ENCODE peak calls at places on chromosomes 11 and 22, in six cellular contexts. R is ovary; L is cardiac muscle cell; O is CD4-positive, alpha-beta T cell; Y is H9; D is kidney epithelial cell. F is an unnamed sample. For H3K27me3, the result is how much of the 10 kb centered on the place peaks cover.

GRCh38 chr11:94417386-94417987 is 16.3 kb upstream of the GPR83 start:
- DNase-seq in O (no peak), L (peak), D (no peak), Y (no peak), R (no peak), F (no peak)

GRCh38 chr11:3861698-3862097 is 6.2 kb downstream of the STIM1 start:
- DNase-seq in R (no peak), D (no peak), Y (no peak), O (no peak), L (no peak), F (peak)

GRCh38 chr11:61782841-61783240 is 9.6 kb downstream of the TMEM258 start:
- DNase-seq in R (no peak), L (no peak), D (no peak), Y (no peak), O (no peak), F (peak)

GRCh38 chr11:86117706-86118050 is 48.8 kb upstream of the PICALM start:
- DNase-seq in R (no peak), Y (no peak), L (no peak), D (no peak), O (no peak), F (no peak)

GRCh38 chr11:33942954-33943353 is 51.1 kb upstream of the LMO2 start:
- DNase-seq in D (no peak), O (no peak), R (no peak), L (no peak), Y (no peak), F (no peak)

GRCh38 chr22:19997561-19998231 is 18.9 kb downstream of the ARVCF start:
- DNase-seq in R (no peak), Y (no peak), O (no peak), L (no peak), D (no peak), F (no peak)

GRCh38 chr22:23178512-23179254 is 1.6 kb upstream of the BCR start:
- DNase-seq in L (peak), Y (peak), R (peak), D (no peak), O (peak), F (peak)

GRCh38 chr22:48436201-48436931 is 1391.3 kb downstream of the BRD1 start:
- DNase-seq in D (no peak), L (no peak), O (no peak), R (no peak), Y (no peak), F (no peak)

GRCh38 chr11:119338318-119338890 is 2.3 kb downstream of the C1QTNF5 start:
- DNase-seq in D (no peak), R (peak), O (peak), L (peak), Y (peak), F (peak)

GRCh38 chr11:127226959-127227358 is 226.4 kb upstream of the KIRREL3 start:
- DNase-seq in R (no peak), Y (no peak), O (no peak), L (no peak), D (no peak), F (no peak)

GRCh38 chr11:4065601-4066377 is 28.8 kb upstream of the RRM1 start:
- DNase-seq in L (no peak), R (no peak), D (no peak), O (no peak), Y (no peak), F (no peak)

GRCh38 chr22:39454385-39454871 is 2.4 kb upstream of the MGAT3 start:
- DNase-seq in Y (peak), R (no peak), D (no peak), O (no peak), L (no peak), F (peak)

GRCh38 chr11:70210051-70210501 is 7.0 kb downstream of the FADD start:
- DNase-seq in Y (no peak), O (no peak), D (no peak), L (no peak), R (no peak), F (no peak)

GRCh38 chr22:48336339-48337060 is 1491.2 kb downstream of the BRD1 start:
- DNase-seq in O (no peak), L (no peak), D (no peak), Y (no peak), R (no peak), F (peak)

GRCh38 chr22:42060489-42060888 is 10.1 kb downstream of the NAGA start:
- DNase-seq in R (no peak), D (no peak), L (no peak), O (no peak), Y (no peak), F (no peak)

GRCh38 chr11:110295487-110296225 is 758 bp downstream of the RDX start:
- DNase-seq in D (no peak), L (peak), R (peak), O (peak), Y (peak), F (peak)

GRCh38 chr22:35977136-35977535 is 51.5 kb downstream of the RBFOX2 start:
- DNase-seq in R (no peak), O (no peak), L (no peak), D (no peak), Y (no peak), F (no peak)

GRCh38 chr11:36191941-36192340 is 97.3 kb downstream of the COMMD9 start:
- DNase-seq in Y (no peak), O (no peak), D (no peak), R (no peak), L (no peak), F (no peak)

GRCh38 chr11:46896719-46897406 is 21.5 kb downstream of the LRP4 start:
- DNase-seq in O (no peak), D (no peak), L (peak), R (no peak), Y (no peak), F (peak)

GRCh38 chr11:119093951-119094815 is 7.5 kb downstream of the DPAGT1 start:
- DNase-seq in Y (no peak), D (no peak), O (peak), R (peak), L (peak), F (peak)

GRCh38 chr11:61092280-61092766 is 10.0 kb upstream of the CD5 start:
- DNase-seq in L (no peak), D (no peak), O (peak), Y (no peak), R (no peak), F (peak)

GRCh38 chr22:22988150-22988549 is 82.2 kb upstream of the GNAZ start:
- DNase-seq in O (no peak), Y (no peak), D (no peak), L (no peak), R (no peak), F (no peak)

GRCh38 chr11:76861490-76861953 is 804 bp downstream of the ACER3 start:
- DNase-seq in L (no peak), Y (no peak), O (no peak), D (no peak), R (no peak), F (no peak)

GRCh38 chr11:66111158-66111557 is 41.1 kb downstream of the PACS1 start:
- DNase-seq in Y (no peak), O (no peak), R (no peak), D (no peak), L (no peak), F (no peak)

GRCh38 chr11:119882316-119882715 is 153.3 kb upstream of the NECTIN1 start:
- DNase-seq in R (no peak), D (no peak), Y (no peak), O (no peak), L (no peak), F (no peak)

GRCh38 chr11:69277074-69277809 is 16.7 kb upstream of the MYEOV start:
- DNase-seq in O (no peak), Y (no peak), R (no peak), L (peak), D (no peak), F (peak)

GRCh38 chr11:112374486-112375140 is 114.0 kb upstream of the PLET1 start:
- DNase-seq in D (no peak), R (no peak), Y (no peak), L (peak), O (no peak), F (no peak)

GRCh38 chr11:112085822-112086421 is 634 bp downstream of the TIMM8B start:
- DNase-seq in D (no peak), L (peak), Y (no peak), O (peak), R (no peak), F (no peak)

GRCh38 chr22:38017272-38017920 is 33.0 kb upstream of the SOX10 start:
- DNase-seq in D (no peak), Y (no peak), L (no peak), O (no peak), R (peak), F (peak)

GRCh38 chr11:63613517-63614135 is 607 bp downstream of the PLAAT3 start:
- DNase-seq in Y (peak), O (peak), R (peak), D (no peak), L (peak), F (peak)

GRCh38 chr22:19229600-19229999 is 51.1 kb upstream of the SLC25A1 start:
- DNase-seq in Y (no peak), R (no peak), D (no peak), O (no peak), L (no peak), F (no peak)

DNA sequence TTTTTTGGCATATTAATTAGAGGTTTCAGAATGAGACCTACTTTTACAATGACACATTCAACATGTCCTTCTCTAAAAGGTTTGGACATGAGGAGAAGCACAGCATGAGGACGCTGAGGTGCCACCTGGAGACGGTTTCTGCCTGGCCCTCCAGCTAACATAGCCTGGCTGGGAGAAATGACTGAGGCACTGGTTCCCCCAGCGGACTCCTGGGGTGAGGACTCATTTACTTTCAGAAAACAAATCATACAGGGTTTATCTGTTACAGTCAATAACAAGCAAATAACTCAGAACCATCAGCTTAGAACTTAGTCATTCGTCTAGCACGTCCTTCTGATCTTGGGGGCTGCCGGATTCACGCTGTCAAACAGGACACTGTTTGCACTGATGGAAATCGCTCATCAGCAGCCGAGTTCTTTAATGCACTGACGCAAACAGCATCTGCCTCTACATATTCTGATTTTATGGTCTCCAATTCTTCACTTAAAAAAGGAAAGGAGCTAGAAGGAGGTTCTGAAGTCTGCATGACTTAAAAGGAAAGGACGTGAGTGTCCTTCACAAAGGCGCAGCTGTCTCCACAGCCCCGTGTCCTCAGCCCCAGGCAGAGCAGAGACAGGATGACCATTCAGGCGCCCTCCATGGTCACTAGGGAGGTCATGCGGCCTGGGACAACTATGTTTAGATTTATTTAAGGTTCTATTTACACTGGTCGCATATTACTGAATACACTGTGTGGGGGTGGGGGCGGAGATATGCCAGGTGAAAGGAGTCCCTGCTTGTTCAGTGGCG is 44.2 kb downstream of the CERK start:
- DNase-seq in D (no peak), Y (no peak), O (no peak), L (no peak), R (no peak), F (no peak)
- H3K27me3 ChIP-seq in D (under half), Y (under half), O (under half), L (under half), R (under half), F (under half)

DNA sequence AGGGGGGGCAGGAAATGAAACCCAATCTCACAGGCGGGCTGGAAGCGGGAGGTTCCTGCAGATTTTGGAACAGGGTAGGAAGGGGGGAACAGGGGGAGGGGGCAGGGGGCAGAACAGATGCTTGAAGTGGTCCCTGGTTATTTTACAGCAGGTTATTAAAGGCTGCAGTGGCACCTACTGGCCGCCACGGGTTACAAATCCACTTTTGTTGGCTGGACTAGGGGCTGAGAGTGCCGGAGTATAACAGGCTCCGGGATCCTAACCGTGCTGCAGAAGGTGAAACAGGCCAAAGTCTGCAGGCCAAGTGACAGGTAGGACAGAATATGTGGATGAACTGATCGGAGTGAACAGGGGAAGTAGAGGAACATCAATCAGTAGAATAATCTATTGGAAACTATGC is 2.5 kb downstream of the ROBO3 start:
- DNase-seq in L (peak), Y (peak), D (no peak), R (no peak), O (no peak), F (peak)
- H3K27me3 ChIP-seq in L (half or more), Y (half or more), D (half or more), R (under half), O (half or more), F (half or more)

GRCh38 chr11:72243567-72244316 is at the start of gene PHOX2A:
- DNase-seq in R (peak), O (no peak), L (peak), D (no peak), Y (peak), F (no peak)
- H3K27me3 ChIP-seq in R (under half), O (half or more), L (half or more), D (half or more), Y (half or more), F (half or more)

DNA sequence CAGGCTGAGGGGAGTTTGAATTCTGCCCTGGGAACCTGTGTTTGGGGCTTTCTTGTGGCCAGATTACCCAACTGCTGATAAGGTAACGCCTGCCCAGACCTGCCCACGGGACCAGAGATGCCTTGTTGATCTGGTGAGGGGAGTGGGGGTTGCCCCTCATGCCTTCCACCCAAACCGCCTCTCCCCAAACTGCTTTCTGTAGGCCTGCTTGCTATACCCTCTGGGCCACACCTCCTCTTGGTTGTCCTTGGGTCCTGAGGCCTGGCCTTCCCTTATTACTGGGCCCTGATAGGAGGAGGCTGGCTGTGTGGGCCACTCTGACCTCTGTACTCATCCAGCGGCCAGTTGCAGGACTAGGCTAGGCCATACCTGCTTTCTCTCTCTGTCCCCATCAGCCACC is 3.4 kb downstream of the P2RY2 start:
- DNase-seq in L (no peak), O (no peak), R (no peak), D (no peak), Y (no peak), F (no peak)
- H3K27me3 ChIP-seq in L (under half), O (under half), R (under half), D (under half), Y (under half), F (under half)

GRCh38 chr11:124872280-124872679 is 7.0 kb downstream of the ROBO3 start:
- DNase-seq in R (no peak), L (no peak), D (no peak), O (no peak), Y (no peak), F (peak)

GRCh38 chr11:124869856-124870387 is 4.7 kb downstream of the ROBO3 start:
- DNase-seq in L (no peak), O (no peak), R (no peak), D (no peak), Y (no peak), F (peak)

GRCh38 chr11:124869331-124869730 is 4.1 kb downstream of the ROBO3 start:
- DNase-seq in R (no peak), Y (no peak), D (no peak), O (no peak), L (no peak), F (no peak)

GRCh38 chr11:124868322-124869274 is 3.4 kb downstream of the ROBO3 start:
- DNase-seq in O (no peak), R (no peak), D (no peak), Y (no peak), L (no peak), F (peak)

DNA sequence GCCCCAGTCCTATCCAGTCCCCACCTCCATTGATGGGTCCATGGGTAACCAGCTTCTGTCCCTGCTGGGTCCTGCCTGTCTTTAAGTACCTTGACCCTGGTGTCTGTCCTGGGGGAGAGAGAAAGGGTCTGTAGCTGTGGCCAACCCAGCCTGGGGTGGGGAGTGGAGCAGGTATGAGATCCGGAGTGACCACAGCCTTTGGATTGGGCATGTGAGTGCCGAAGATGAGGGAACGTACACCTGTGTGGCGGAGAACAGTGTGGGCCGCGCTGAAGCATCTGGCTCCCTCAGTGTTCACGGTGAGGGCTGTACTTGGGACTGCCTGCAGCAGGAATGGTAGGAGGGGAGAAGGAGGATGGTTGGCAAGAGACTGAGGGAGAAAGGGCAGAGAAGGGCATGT is 5.2 kb downstream of the ROBO3 start:
- DNase-seq in R (no peak), O (no peak), D (no peak), Y (no peak), L (no peak), F (peak)
- H3K27me3 ChIP-seq in R (under half), O (half or more), D (half or more), Y (half or more), L (half or more), F (half or more)

GRCh38 chr22:28674121-28674563 is 5.5 kb downstream of the TTC28 start:
- DNase-seq in Y (no peak), O (no peak), D (no peak), R (no peak), L (no peak), F (no peak)
- H3K27me3 ChIP-seq in Y (under half), O (half or more), D (under half), R (under half), L (under half), F (under half)

GRCh38 chr11:32843544-32843943 is 13.8 kb downstream of the PRRG4 start:
- DNase-seq in O (no peak), L (no peak), D (no peak), Y (no peak), R (no peak), F (no peak)

GRCh38 chr11:32851251-32851650 is 21.5 kb downstream of the PRRG4 start:
- DNase-seq in D (no peak), O (no peak), L (no peak), Y (no peak), R (no peak), F (no peak)

GRCh38 chr11:32852142-32852541 is 22.4 kb downstream of the PRRG4 start:
- DNase-seq in D (no peak), O (no peak), R (no peak), L (no peak), Y (no peak), F (no peak)

GRCh38 chr11:32847511-32847910 is 17.8 kb downstream of the PRRG4 start:
- DNase-seq in O (no peak), R (no peak), Y (no peak), L (no peak), D (no peak), F (no peak)
- H3K27me3 ChIP-seq in O (under half), R (under half), Y (under half), L (under half), D (under half), F (under half)

GRCh38 chr11:71250512-71251158 is 1.7 kb downstream of the SHANK2 start:
- DNase-seq in D (no peak), Y (peak), L (no peak), O (no peak), R (no peak), F (no peak)
- H3K27me3 ChIP-seq in D (under half), Y (under half), L (half or more), O (half or more), R (under half), F (under half)

DNA sequence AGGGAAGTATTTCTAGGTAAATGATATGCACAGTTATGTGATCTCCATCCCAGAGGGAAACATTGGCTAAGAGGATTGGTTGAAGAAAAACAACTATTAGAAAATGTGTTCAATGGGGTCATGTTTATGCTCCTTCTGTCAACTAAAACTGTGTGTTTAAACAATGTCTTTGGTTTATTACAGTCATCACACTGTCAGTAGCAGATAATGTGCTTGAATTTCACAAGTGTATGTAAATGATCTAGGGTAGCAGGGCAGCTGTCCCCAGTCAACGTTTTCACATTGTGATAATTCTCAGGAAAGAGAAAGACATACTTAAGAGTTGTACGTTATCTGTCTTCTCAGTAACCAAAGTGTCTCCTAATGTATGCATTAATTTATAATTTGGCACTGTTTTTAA is 52.4 kb downstream of the BARX2 start:
- DNase-seq in Y (no peak), D (no peak), O (no peak), R (no peak), L (no peak), F (no peak)
- H3K27me3 ChIP-seq in Y (under half), D (under half), O (under half), R (under half), L (under half), F (under half)

F was measured in H7.